ENCODE peak calls at places on chromosomes 7 and 10, in four cellular contexts. One of them, this sample, is unnamed.

GRCh38 chr10:47379445-47379785 is 4.7 kb downstream of the ZNF488 start:
- DNase-seq in AG09309: no peak
- DNase-seq in DND-41: no peak
- DNase-seq in MM.1S: no peak
- DNase-seq in this sample: no peak

GRCh38 chr10:47254611-47255010 is 45.4 kb upstream of the GDF10 start:
- DNase-seq in AG09309: no peak
- DNase-seq in DND-41: no peak
- DNase-seq in MM.1S: no peak
- DNase-seq in this sample: no peak

GRCh38 chr7:117673839-117674238 is 194.0 kb downstream of the CFTR start:
- DNase-seq in AG09309: no peak
- DNase-seq in DND-41: no peak
- DNase-seq in MM.1S: peak; percentile 77
- DNase-seq in this sample: peak; percentile 75

GRCh38 chr10:13100349-13101294 is 659 bp downstream of the OPTN start:
- DNase-seq in AG09309: no peak
- DNase-seq in DND-41: peak; percentile 17
- DNase-seq in MM.1S: peak; percentile 31
- DNase-seq in this sample: no peak

GRCh38 chr7:125512373-125512772 is 582.7 kb upstream of the POT1 start:
- DNase-seq in AG09309: no peak
- DNase-seq in DND-41: no peak
- DNase-seq in MM.1S: no peak
- DNase-seq in this sample: no peak

GRCh38 chr7:151885202-151885580 is 8.3 kb upstream of the PRKAG2 start:
- DNase-seq in AG09309: no peak
- DNase-seq in DND-41: no peak
- DNase-seq in MM.1S: no peak
- DNase-seq in this sample: no peak

GRCh38 chr10:3090914-3091313 is 23.6 kb downstream of the PFKP start:
- DNase-seq in AG09309: no peak
- DNase-seq in DND-41: no peak
- DNase-seq in MM.1S: no peak
- DNase-seq in this sample: no peak

GRCh38 chr10:47021850-47022249 is 110.6 kb downstream of the PTPN20 start:
- DNase-seq in AG09309: no peak
- DNase-seq in DND-41: no peak
- DNase-seq in MM.1S: no peak
- DNase-seq in this sample: no peak

GRCh38 chr10:59362184-59362966 is at the start of gene FAM13C:
- DNase-seq in AG09309: no peak
- DNase-seq in DND-41: no peak
- DNase-seq in MM.1S: peak; percentile 64
- DNase-seq in this sample: no peak

GRCh38 chr10:21524526-21525366 is 736 bp downstream of the SKIDA1 start:
- DNase-seq in AG09309: no peak
- DNase-seq in DND-41: no peak
- DNase-seq in MM.1S: no peak
- DNase-seq in this sample: no peak

GRCh38 chr10:96588060-96588554 is 1.3 kb upstream of the TM9SF3 start:
- DNase-seq in AG09309: no peak
- DNase-seq in DND-41: no peak
- DNase-seq in MM.1S: peak; percentile 20
- DNase-seq in this sample: no peak

GRCh38 chr10:101938316-101939272 is 95.0 kb upstream of the KCNIP2 start:
- DNase-seq in AG09309: peak; percentile 48
- DNase-seq in DND-41: no peak
- DNase-seq in MM.1S: no peak
- DNase-seq in this sample: no peak

GRCh38 chr7:51428226-51428887 is 111.7 kb upstream of the COBL start:
- DNase-seq in AG09309: no peak
- DNase-seq in DND-41: no peak
- DNase-seq in MM.1S: no peak
- DNase-seq in this sample: no peak

GRCh38 chr10:100480002-100480401 is 17.2 kb downstream of the WNT8B start:
- DNase-seq in AG09309: no peak
- DNase-seq in DND-41: no peak
- DNase-seq in MM.1S: no peak
- DNase-seq in this sample: no peak

GRCh38 chr10:132397671-132398565 is 918 bp downstream of the PWWP2B start:
- DNase-seq in AG09309: no peak
- DNase-seq in DND-41: peak; percentile 63
- DNase-seq in MM.1S: peak; percentile 37
- DNase-seq in this sample: peak; percentile 17

GRCh38 chr10:87781545-87781944 is 36.5 kb downstream of the ATAD1 start:
- DNase-seq in AG09309: no peak
- DNase-seq in DND-41: no peak
- DNase-seq in MM.1S: no peak
- DNase-seq in this sample: no peak

GRCh38 chr10:115818015-115818414 is 455.0 kb downstream of the GFRA1 start:
- DNase-seq in AG09309: no peak
- DNase-seq in DND-41: no peak
- DNase-seq in MM.1S: peak; percentile 70
- DNase-seq in this sample: no peak

GRCh38 chr10:32028710-32029109 is 27.5 kb downstream of the KIF5B start:
- DNase-seq in AG09309: no peak
- DNase-seq in DND-41: no peak
- DNase-seq in MM.1S: no peak
- DNase-seq in this sample: no peak

GRCh38 chr7:79050592-79050991 is 402.9 kb downstream of the MAGI2 start:
- DNase-seq in AG09309: peak; percentile 3
- DNase-seq in DND-41: no peak
- DNase-seq in MM.1S: no peak
- DNase-seq in this sample: no peak

GRCh38 chr10:110577056-110577455 is 9.6 kb downstream of the SMC3 start:
- DNase-seq in AG09309: no peak
- DNase-seq in DND-41: no peak
- DNase-seq in MM.1S: no peak
- DNase-seq in this sample: no peak

GRCh38 chr7:22109761-22110160 is 164.1 kb upstream of the CDCA7L start:
- DNase-seq in AG09309: no peak
- DNase-seq in DND-41: peak; percentile 47
- DNase-seq in MM.1S: peak; percentile 43
- DNase-seq in this sample: no peak

GRCh38 chr7:74006451-74007259 is 21.3 kb upstream of the ELN start:
- DNase-seq in AG09309: no peak
- DNase-seq in DND-41: no peak
- DNase-seq in MM.1S: no peak
- DNase-seq in this sample: no peak

GRCh38 chr7:134669388-134669787 is 22.7 kb downstream of the BPGM start:
- DNase-seq in AG09309: no peak
- DNase-seq in DND-41: no peak
- DNase-seq in MM.1S: no peak
- DNase-seq in this sample: no peak

GRCh38 chr10:14507721-14508120 is 177.0 kb upstream of the FRMD4A start:
- DNase-seq in AG09309: no peak
- DNase-seq in DND-41: no peak
- DNase-seq in MM.1S: no peak
- DNase-seq in this sample: no peak

GRCh38 chr10:14499610-14499904 is 168.8 kb upstream of the FRMD4A start:
- DNase-seq in AG09309: no peak
- DNase-seq in DND-41: no peak
- DNase-seq in MM.1S: no peak
- DNase-seq in this sample: no peak

GRCh38 chr10:14500172-14500765 is 169.5 kb upstream of the FRMD4A start:
- DNase-seq in AG09309: no peak
- DNase-seq in DND-41: no peak
- DNase-seq in MM.1S: no peak
- DNase-seq in this sample: no peak

GRCh38 chr10:14507156-14507555 is 176.4 kb upstream of the FRMD4A start:
- DNase-seq in AG09309: no peak
- DNase-seq in DND-41: peak; percentile 34
- DNase-seq in MM.1S: peak; percentile 86
- DNase-seq in this sample: peak; percentile 95

GRCh38 chr10:14502451-14502850 is 171.7 kb upstream of the FRMD4A start:
- DNase-seq in AG09309: no peak
- DNase-seq in DND-41: no peak
- DNase-seq in MM.1S: no peak
- DNase-seq in this sample: no peak
- H3K4me3 ChIP-seq in AG09309: no peak overlapping the region
- H3K4me3 ChIP-seq in DND-41: no peak overlapping the region
- H3K4me3 ChIP-seq in MM.1S: no peak overlapping the region
- H3K4me3 ChIP-seq in this sample: no peak overlapping the region

GRCh38 chr7:102068846-102069245 is 217.8 kb upstream of the SH2B2 start:
- DNase-seq in AG09309: no peak
- DNase-seq in DND-41: no peak
- DNase-seq in MM.1S: no peak
- DNase-seq in this sample: no peak
- H3K4me3 ChIP-seq in AG09309: no peak overlapping the region
- H3K4me3 ChIP-seq in DND-41: no peak overlapping the region
- H3K4me3 ChIP-seq in MM.1S: no peak overlapping the region
- H3K4me3 ChIP-seq in this sample: no peak overlapping the region

GRCh38 chr10:43160067-43160918 is 22.0 kb downstream of the CSGALNACT2 start:
- DNase-seq in AG09309: peak; percentile 48
- DNase-seq in DND-41: no peak
- DNase-seq in MM.1S: no peak
- DNase-seq in this sample: no peak

GRCh38 chr10:43160919-43161251 is 22.6 kb downstream of the CSGALNACT2 start:
- DNase-seq in AG09309: no peak
- DNase-seq in DND-41: no peak
- DNase-seq in MM.1S: no peak
- DNase-seq in this sample: no peak

GRCh38 chr10:43166207-43166878 is 28.1 kb downstream of the CSGALNACT2 start:
- DNase-seq in AG09309: no peak
- DNase-seq in DND-41: no peak
- DNase-seq in MM.1S: no peak
- DNase-seq in this sample: no peak

GRCh38 chr10:43166879-43167490 is 28.7 kb downstream of the CSGALNACT2 start:
- DNase-seq in AG09309: no peak
- DNase-seq in DND-41: no peak
- DNase-seq in MM.1S: peak; percentile 69
- DNase-seq in this sample: peak; percentile 12

GRCh38 chr10:43162604-43163003 is 24.4 kb downstream of the CSGALNACT2 start:
- DNase-seq in AG09309: no peak
- DNase-seq in DND-41: no peak
- DNase-seq in MM.1S: no peak
- DNase-seq in this sample: no peak
- H3K4me3 ChIP-seq in AG09309: no peak overlapping the region
- H3K4me3 ChIP-seq in DND-41: no peak overlapping the region
- H3K4me3 ChIP-seq in MM.1S: no peak overlapping the region
- H3K4me3 ChIP-seq in this sample: no peak overlapping the region

GRCh38 chr10:125159932-125160855 is at the start of gene CTBP2:
- DNase-seq in AG09309: no peak
- DNase-seq in DND-41: peak; percentile 60
- DNase-seq in MM.1S: no peak
- DNase-seq in this sample: no peak
- H3K4me3 ChIP-seq in AG09309: peak within 1 kb of the TSS; percentile 65
- H3K4me3 ChIP-seq in DND-41: peak within 1 kb of the TSS; percentile 68
- H3K4me3 ChIP-seq in MM.1S: no peak within 1 kb of the TSS
- H3K4me3 ChIP-seq in this sample: no peak within 1 kb of the TSS

GRCh38 chr10:27741173-27742091 is 4.2 kb downstream of the MKX start:
- DNase-seq in AG09309: no peak
- DNase-seq in DND-41: no peak
- DNase-seq in MM.1S: no peak
- DNase-seq in this sample: no peak
- H3K4me3 ChIP-seq in AG09309: peak overlapping the region; percentile 66
- H3K4me3 ChIP-seq in DND-41: no peak overlapping the region
- H3K4me3 ChIP-seq in MM.1S: peak overlapping the region; percentile 84
- H3K4me3 ChIP-seq in this sample: no peak overlapping the region

DNA sequence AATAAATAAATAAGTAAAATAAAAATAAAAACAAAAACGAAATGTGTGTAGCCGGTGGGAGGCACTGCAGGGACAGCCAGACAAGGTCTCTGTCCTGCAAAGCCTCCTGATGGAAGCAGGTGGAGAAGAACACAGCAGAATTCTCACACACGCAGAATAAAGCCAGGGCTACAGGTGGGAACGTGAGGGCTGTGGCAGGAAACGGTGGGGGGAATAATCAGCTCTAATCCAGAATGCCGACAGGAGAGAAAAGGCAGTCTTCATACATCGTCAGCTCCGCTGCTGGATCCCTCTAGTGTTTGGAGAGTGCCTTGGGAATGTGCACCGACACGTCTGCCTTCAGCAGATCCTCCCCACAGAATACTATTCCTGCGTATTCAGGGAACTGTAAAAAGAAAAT is 6.8 kb upstream of the SNX8 start:
- DNase-seq in AG09309: no peak
- DNase-seq in DND-41: no peak
- DNase-seq in MM.1S: no peak
- DNase-seq in this sample: no peak
- H3K4me3 ChIP-seq in AG09309: no peak overlapping the region
- H3K4me3 ChIP-seq in DND-41: no peak overlapping the region
- H3K4me3 ChIP-seq in MM.1S: no peak overlapping the region
- H3K4me3 ChIP-seq in this sample: no peak overlapping the region

This sample was measured in Jurkat, Clone E6-1.